ENCODE peak calls at places on chromosomes 1 and 21, in ten cellular contexts. One of them, this sample, is unnamed.

GRCh38 chr21:15301736-15302135 is 236.9 kb upstream of the NRIP1 start:
- DNase-seq in IMR-90: no peak
- DNase-seq in esophagus squamous epithelium: no peak
- DNase-seq in body of pancreas: no peak
- DNase-seq in tibial nerve: no peak
- DNase-seq in GM12891: no peak
- DNase-seq in right lobe of liver: no peak
- DNase-seq in lower leg skin: no peak
- DNase-seq in heart left ventricle: no peak
- DNase-seq in esophagus muscularis mucosa: no peak
- DNase-seq in this sample: no peak

GRCh38 chr1:67342002-67342890 is 34.6 kb downstream of the IL12RB2 start:
- DNase-seq in IMR-90: no peak
- DNase-seq in esophagus squamous epithelium: no peak
- DNase-seq in body of pancreas: no peak
- DNase-seq in tibial nerve: no peak
- DNase-seq in GM12891: no peak
- DNase-seq in right lobe of liver: no peak
- DNase-seq in lower leg skin: no peak
- DNase-seq in heart left ventricle: no peak
- DNase-seq in esophagus muscularis mucosa: no peak
- DNase-seq in this sample: no peak

GRCh38 chr1:49597436-49597835 is 426.3 kb downstream of the AGBL4 start:
- DNase-seq in IMR-90: no peak
- DNase-seq in esophagus squamous epithelium: no peak
- DNase-seq in body of pancreas: no peak
- DNase-seq in tibial nerve: no peak
- DNase-seq in GM12891: no peak
- DNase-seq in right lobe of liver: no peak
- DNase-seq in lower leg skin: no peak
- DNase-seq in heart left ventricle: no peak
- DNase-seq in esophagus muscularis mucosa: no peak
- DNase-seq in this sample: no peak

GRCh38 chr1:205587576-205587975 is 44.2 kb downstream of the ELK4 start:
- DNase-seq in IMR-90: no peak
- DNase-seq in esophagus squamous epithelium: no peak
- DNase-seq in body of pancreas: no peak
- DNase-seq in tibial nerve: no peak
- DNase-seq in GM12891: no peak
- DNase-seq in right lobe of liver: no peak
- DNase-seq in lower leg skin: peak
- DNase-seq in heart left ventricle: no peak
- DNase-seq in esophagus muscularis mucosa: no peak
- DNase-seq in this sample: no peak

GRCh38 chr1:9629445-9630201 is 21.9 kb upstream of the PIK3CD start:
- DNase-seq in IMR-90: no peak
- DNase-seq in esophagus squamous epithelium: peak
- DNase-seq in body of pancreas: no peak
- DNase-seq in tibial nerve: peak
- DNase-seq in GM12891: no peak
- DNase-seq in right lobe of liver: peak
- DNase-seq in lower leg skin: peak
- DNase-seq in heart left ventricle: peak
- DNase-seq in esophagus muscularis mucosa: no peak
- DNase-seq in this sample: peak

GRCh38 chr1:236009857-236010256 is 55.0 kb downstream of the NID1 start:
- DNase-seq in IMR-90: peak
- DNase-seq in esophagus squamous epithelium: no peak
- DNase-seq in body of pancreas: no peak
- DNase-seq in tibial nerve: no peak
- DNase-seq in GM12891: no peak
- DNase-seq in right lobe of liver: no peak
- DNase-seq in lower leg skin: no peak
- DNase-seq in heart left ventricle: no peak
- DNase-seq in esophagus muscularis mucosa: no peak
- DNase-seq in this sample: no peak

GRCh38 chr1:6136516-6137220 is 43.5 kb downstream of the CHD5 start:
- DNase-seq in IMR-90: no peak
- DNase-seq in esophagus squamous epithelium: no peak
- DNase-seq in body of pancreas: no peak
- DNase-seq in tibial nerve: no peak
- DNase-seq in GM12891: no peak
- DNase-seq in right lobe of liver: no peak
- DNase-seq in lower leg skin: no peak
- DNase-seq in heart left ventricle: peak
- DNase-seq in esophagus muscularis mucosa: no peak
- DNase-seq in this sample: no peak

GRCh38 chr1:196651637-196652215 is at the start of gene CFH:
- DNase-seq in IMR-90: peak
- DNase-seq in esophagus squamous epithelium: no peak
- DNase-seq in body of pancreas: no peak
- DNase-seq in tibial nerve: peak
- DNase-seq in GM12891: no peak
- DNase-seq in right lobe of liver: no peak
- DNase-seq in lower leg skin: no peak
- DNase-seq in heart left ventricle: no peak
- DNase-seq in esophagus muscularis mucosa: no peak
- DNase-seq in this sample: no peak

DNA sequence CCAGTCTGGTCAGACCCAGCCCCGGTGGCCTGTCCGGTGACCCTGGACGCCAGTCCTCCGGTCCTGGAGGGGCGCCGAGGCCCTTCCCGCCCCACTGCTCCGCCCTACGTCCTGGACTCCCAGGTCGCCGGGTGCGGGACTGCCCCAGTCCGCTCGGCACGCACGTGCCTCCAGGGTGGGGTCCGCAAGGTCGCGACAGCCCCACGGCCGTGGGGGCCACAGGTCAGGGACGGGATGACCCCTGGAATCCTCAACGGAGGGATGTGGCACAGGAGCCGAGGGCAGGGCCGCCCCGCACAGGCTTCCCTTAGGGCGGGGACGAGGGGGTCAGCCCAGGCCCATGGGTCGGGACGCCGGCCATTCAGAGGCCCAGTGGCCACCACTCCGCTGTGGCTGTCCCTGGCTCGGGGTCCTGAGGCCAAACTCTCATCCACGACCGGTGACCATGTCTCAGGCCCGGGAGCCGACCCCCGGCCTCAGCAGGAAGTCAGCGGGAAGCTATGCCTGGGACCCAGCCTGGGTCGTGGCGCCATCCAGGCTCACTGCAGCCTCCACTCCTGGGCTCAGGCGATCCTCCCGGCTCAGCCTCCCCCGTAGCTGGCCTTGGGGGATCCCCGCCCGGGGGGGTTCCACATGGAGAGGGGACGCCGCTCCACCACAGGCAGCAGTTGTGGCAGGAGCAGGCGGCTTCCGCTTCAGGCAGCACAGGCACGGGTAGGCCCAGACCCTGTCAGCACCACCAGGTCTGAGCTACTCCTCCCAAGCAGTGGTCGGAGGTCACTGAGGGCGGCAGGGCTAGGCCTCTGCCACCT is 599 bp upstream of the TMEM240 start:
- DNase-seq in IMR-90: no peak
- DNase-seq in esophagus squamous epithelium: no peak
- DNase-seq in body of pancreas: no peak
- DNase-seq in tibial nerve: no peak
- DNase-seq in GM12891: no peak
- DNase-seq in right lobe of liver: no peak
- DNase-seq in lower leg skin: no peak
- DNase-seq in heart left ventricle: no peak
- DNase-seq in esophagus muscularis mucosa: no peak
- DNase-seq in this sample: no peak
- TF ChIP-seq POLR2A in IMR-90: no peak
- TF ChIP-seq POLR2A in esophagus squamous epithelium: no peak
- TF ChIP-seq POLR2A in body of pancreas: no peak
- TF ChIP-seq POLR2A in tibial nerve: no peak
- TF ChIP-seq POLR2A in GM12891: no peak
- TF ChIP-seq POLR2A in right lobe of liver: no peak
- TF ChIP-seq POLR2A in lower leg skin: no peak
- TF ChIP-seq POLR2A in heart left ventricle: no peak
- TF ChIP-seq POLR2A in esophagus muscularis mucosa: no peak
- TF ChIP-seq POLR2A in this sample: no peak

DNA sequence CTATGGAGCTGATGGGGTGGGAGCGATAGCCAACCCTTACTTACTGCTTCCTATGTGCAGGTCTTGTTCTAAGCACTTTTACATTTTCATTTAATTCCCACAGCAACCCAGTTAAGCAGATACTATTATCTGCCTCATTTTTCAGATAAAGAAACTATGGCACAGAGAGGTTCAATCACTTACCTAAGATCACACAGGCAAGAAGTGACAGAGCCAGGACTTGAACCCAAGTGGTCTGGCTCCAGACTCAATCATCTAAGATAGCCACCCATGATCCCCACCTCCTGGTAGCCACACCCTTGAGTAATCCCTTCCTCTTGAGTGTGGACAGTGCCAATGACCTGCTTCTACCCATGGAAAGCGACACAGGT is 23.2 kb upstream of the IFNAR1 start:
- DNase-seq in IMR-90: no peak
- DNase-seq in esophagus squamous epithelium: no peak
- DNase-seq in body of pancreas: no peak
- DNase-seq in tibial nerve: no peak
- DNase-seq in GM12891: no peak
- DNase-seq in right lobe of liver: no peak
- DNase-seq in lower leg skin: no peak
- DNase-seq in heart left ventricle: no peak
- DNase-seq in esophagus muscularis mucosa: no peak
- DNase-seq in this sample: no peak
- TF ChIP-seq POLR2A in IMR-90: no peak
- TF ChIP-seq POLR2A in esophagus squamous epithelium: no peak
- TF ChIP-seq POLR2A in body of pancreas: no peak
- TF ChIP-seq POLR2A in tibial nerve: no peak
- TF ChIP-seq POLR2A in GM12891: no peak
- TF ChIP-seq POLR2A in right lobe of liver: no peak
- TF ChIP-seq POLR2A in lower leg skin: no peak
- TF ChIP-seq POLR2A in heart left ventricle: no peak
- TF ChIP-seq POLR2A in esophagus muscularis mucosa: no peak
- TF ChIP-seq POLR2A in this sample: no peak

DNA sequence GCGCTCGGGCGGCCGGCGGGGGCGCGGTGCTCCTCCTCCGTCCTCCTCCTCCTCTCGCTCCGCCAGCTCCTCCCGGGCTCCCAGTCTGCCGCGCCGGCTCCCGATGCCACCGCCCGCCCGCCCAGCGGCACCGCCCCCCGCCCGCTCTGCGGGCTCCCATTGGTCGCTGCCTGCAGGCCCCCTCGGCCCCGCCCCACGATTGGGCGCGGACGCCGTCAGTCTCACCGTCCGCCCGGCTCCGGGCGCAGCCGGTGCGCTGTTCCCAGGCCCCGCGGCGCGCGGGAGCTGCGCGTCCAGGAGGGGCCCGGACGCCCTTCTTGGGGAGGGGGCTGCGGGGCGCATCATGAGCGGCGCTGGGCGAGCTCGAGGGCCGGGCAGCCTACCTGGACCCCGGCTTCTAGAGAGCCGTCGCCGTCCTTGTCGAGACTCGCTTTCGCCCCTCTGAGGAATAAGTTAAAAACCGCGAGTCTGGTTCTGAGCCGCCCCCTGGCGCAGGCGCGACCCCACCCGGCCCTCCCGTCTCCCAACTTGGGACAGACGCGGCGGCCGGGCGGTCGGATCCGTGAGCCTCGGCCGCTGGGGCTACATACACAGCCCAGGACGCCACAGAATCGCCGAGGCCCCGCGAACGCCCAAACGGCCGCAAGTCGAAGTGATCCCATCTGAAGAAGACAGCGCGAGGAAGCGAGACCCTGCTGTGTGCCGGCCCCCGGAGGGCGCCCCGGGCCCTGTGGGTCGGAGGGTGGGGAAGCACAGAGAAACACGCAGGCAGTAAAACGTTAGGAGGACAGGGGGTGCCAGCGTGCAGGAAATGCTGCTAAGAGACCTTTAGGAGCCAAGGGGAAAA is at the start of gene SIPA1L2:
- DNase-seq in IMR-90: peak
- DNase-seq in esophagus squamous epithelium: peak
- DNase-seq in body of pancreas: peak
- DNase-seq in tibial nerve: peak
- DNase-seq in GM12891: peak
- DNase-seq in right lobe of liver: peak
- DNase-seq in lower leg skin: peak
- DNase-seq in heart left ventricle: peak
- DNase-seq in esophagus muscularis mucosa: peak
- DNase-seq in this sample: peak
- TF ChIP-seq POLR2A in IMR-90: no peak
- TF ChIP-seq POLR2A in esophagus squamous epithelium: no peak
- TF ChIP-seq POLR2A in body of pancreas: peak
- TF ChIP-seq POLR2A in tibial nerve: peak
- TF ChIP-seq POLR2A in GM12891: no peak
- TF ChIP-seq POLR2A in right lobe of liver: peak
- TF ChIP-seq POLR2A in lower leg skin: no peak
- TF ChIP-seq POLR2A in heart left ventricle: peak
- TF ChIP-seq POLR2A in esophagus muscularis mucosa: peak
- TF ChIP-seq POLR2A in this sample: peak

GRCh38 chr1:42939216-42939615 is 19.5 kb downstream of the SLC2A1 start:
- DNase-seq in IMR-90: no peak
- DNase-seq in esophagus squamous epithelium: no peak
- DNase-seq in body of pancreas: peak
- DNase-seq in tibial nerve: no peak
- DNase-seq in GM12891: no peak
- DNase-seq in right lobe of liver: no peak
- DNase-seq in lower leg skin: no peak
- DNase-seq in heart left ventricle: no peak
- DNase-seq in esophagus muscularis mucosa: no peak
- DNase-seq in this sample: no peak

GRCh38 chr1:42943166-42943565 is 15.5 kb downstream of the SLC2A1 start:
- DNase-seq in IMR-90: no peak
- DNase-seq in esophagus squamous epithelium: no peak
- DNase-seq in body of pancreas: peak
- DNase-seq in tibial nerve: no peak
- DNase-seq in GM12891: no peak
- DNase-seq in right lobe of liver: no peak
- DNase-seq in lower leg skin: no peak
- DNase-seq in heart left ventricle: no peak
- DNase-seq in esophagus muscularis mucosa: no peak
- DNase-seq in this sample: no peak

GRCh38 chr1:42942444-42942843 is 16.2 kb downstream of the SLC2A1 start:
- DNase-seq in IMR-90: no peak
- DNase-seq in esophagus squamous epithelium: no peak
- DNase-seq in body of pancreas: no peak
- DNase-seq in tibial nerve: no peak
- DNase-seq in GM12891: no peak
- DNase-seq in right lobe of liver: no peak
- DNase-seq in lower leg skin: no peak
- DNase-seq in heart left ventricle: no peak
- DNase-seq in esophagus muscularis mucosa: no peak
- DNase-seq in this sample: no peak

GRCh38 chr1:42941640-42942330 is 16.9 kb downstream of the SLC2A1 start:
- DNase-seq in IMR-90: peak
- DNase-seq in esophagus squamous epithelium: no peak
- DNase-seq in body of pancreas: peak
- DNase-seq in tibial nerve: no peak
- DNase-seq in GM12891: no peak
- DNase-seq in right lobe of liver: peak
- DNase-seq in lower leg skin: peak
- DNase-seq in heart left ventricle: peak
- DNase-seq in esophagus muscularis mucosa: no peak
- DNase-seq in this sample: peak

DNA sequence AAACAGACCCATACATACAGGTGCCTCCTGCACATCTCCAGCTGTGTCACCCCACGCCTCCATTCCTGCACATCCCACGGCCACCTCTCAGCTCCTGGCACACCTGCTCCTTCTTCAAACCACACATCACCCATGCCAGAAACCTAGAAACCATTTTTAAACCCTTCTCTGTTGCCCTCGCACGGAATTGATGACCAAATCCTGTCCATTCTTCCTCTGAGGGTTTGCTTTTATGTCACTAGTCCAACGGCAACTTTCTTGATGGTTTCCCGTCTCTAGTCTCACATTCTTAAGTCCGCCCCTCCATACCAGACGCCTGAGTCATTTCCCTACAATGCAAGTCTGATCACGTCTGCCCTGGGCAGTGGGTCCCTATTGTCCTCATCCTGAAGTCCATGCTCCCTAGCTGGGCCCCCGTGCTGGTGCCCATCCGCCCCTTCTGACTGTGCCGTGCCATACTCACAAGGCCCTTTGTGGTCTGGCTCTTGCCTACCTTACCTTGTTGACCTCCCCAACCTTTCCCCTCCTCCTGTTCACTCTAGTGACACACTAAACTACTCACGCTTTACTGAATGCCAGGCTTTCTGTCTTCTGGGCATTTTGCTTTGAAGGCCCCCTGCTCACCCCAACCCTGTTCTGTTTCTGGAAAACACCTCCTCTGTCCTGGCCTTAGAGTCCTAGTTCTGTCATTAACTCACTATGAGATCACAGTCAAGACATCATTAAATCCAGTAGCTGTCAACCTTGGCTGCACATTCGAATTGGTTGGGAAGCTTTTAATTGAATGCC is 17.6 kb downstream of the SLC2A1 start:
- DNase-seq in IMR-90: peak
- DNase-seq in esophagus squamous epithelium: no peak
- DNase-seq in body of pancreas: no peak
- DNase-seq in tibial nerve: peak
- DNase-seq in GM12891: no peak
- DNase-seq in right lobe of liver: no peak
- DNase-seq in lower leg skin: no peak
- DNase-seq in heart left ventricle: no peak
- DNase-seq in esophagus muscularis mucosa: no peak
- DNase-seq in this sample: peak
- TF ChIP-seq POLR2A in IMR-90: no peak
- TF ChIP-seq POLR2A in esophagus squamous epithelium: no peak
- TF ChIP-seq POLR2A in body of pancreas: no peak
- TF ChIP-seq POLR2A in tibial nerve: no peak
- TF ChIP-seq POLR2A in GM12891: no peak
- TF ChIP-seq POLR2A in right lobe of liver: no peak
- TF ChIP-seq POLR2A in lower leg skin: no peak
- TF ChIP-seq POLR2A in heart left ventricle: no peak
- TF ChIP-seq POLR2A in esophagus muscularis mucosa: no peak
- TF ChIP-seq POLR2A in this sample: no peak